ENCODE peak calls at places on chromosomes 6 and 20, in seven cellular contexts. S is heart right ventricle; B is prostate gland; A is IMR-90; Y is CD4-positive, alpha-beta T cell; P is lower lobe of right lung; V is MM.1S. Q is an unnamed sample. For H3K27me3, the result is how much of the 10 kb centered on the place peaks cover.

GRCh38 chr6:52416629-52417151 is 3.5 kb upstream of the EFHC1 start:
- DNase-seq in Y (no peak), A (peak), B (peak), V (peak), P (no peak), S (no peak), Q (no peak)

GRCh38 chr6:125154184-125155135 is 887 bp downstream of the TPD52L1 start:
- DNase-seq in A (no peak), P (peak), V (no peak), B (peak), Y (no peak), S (peak), Q (peak)

GRCh38 chr6:141140905-141141304 is 991.8 kb upstream of the GJE1 start:
- DNase-seq in P (no peak), B (no peak), S (no peak), A (no peak), V (no peak), Y (no peak), Q (no peak)

GRCh38 chr6:157867155-157867559 is 44.1 kb downstream of the SNX9 start:
- DNase-seq in B (no peak), S (no peak), V (no peak), P (no peak), Y (no peak), A (peak), Q (peak)

GRCh38 chr6:84428300-84428907 is 201.0 kb upstream of the CEP162 start:
- DNase-seq in P (peak), S (peak), B (no peak), V (peak), Y (no peak), A (peak), Q (peak)

GRCh38 chr6:125974214-125974866 is 12.0 kb upstream of the TRMT11 start:
- DNase-seq in P (no peak), A (peak), V (peak), S (no peak), B (no peak), Y (no peak), Q (no peak)

GRCh38 chr20:49811825-49812462 is 684 bp upstream of the SLC9A8 start:
- DNase-seq in P (no peak), B (no peak), S (no peak), A (peak), Y (no peak), V (no peak), Q (no peak)

GRCh38 chr20:18019068-18019467 is 38.6 kb downstream of the OVOL2 start:
- DNase-seq in S (no peak), P (no peak), Y (no peak), V (peak), A (peak), B (no peak), Q (no peak)

GRCh38 chr6:150491131-150491795 is 108.4 kb upstream of the PLEKHG1 start:
- DNase-seq in P (no peak), V (no peak), S (no peak), B (no peak), Y (no peak), A (no peak), Q (no peak)

GRCh38 chr6:170553686-170554085 is 483 bp upstream of the TBP start:
- DNase-seq in S (no peak), B (peak), P (no peak), A (peak), Y (no peak), V (peak), Q (peak)

GRCh38 chr6:131924881-131925474 is 26.2 kb downstream of the CCN2 start:
- DNase-seq in A (peak), S (no peak), P (no peak), V (peak), B (no peak), Y (no peak), Q (no peak)

GRCh38 chr6:74651948-74652347 is 553.9 kb downstream of the COL12A1 start:
- DNase-seq in Y (no peak), V (no peak), S (no peak), P (no peak), A (peak), B (no peak), Q (no peak)

GRCh38 chr20:47067776-47068175 is 173.1 kb downstream of the EYA2 start:
- DNase-seq in A (peak), S (no peak), B (no peak), P (no peak), V (no peak), Y (no peak), Q (no peak)

GRCh38 chr6:73264446-73264845 is 1.4 kb upstream of the KHDC1 start:
- DNase-seq in P (no peak), Y (no peak), V (no peak), A (no peak), S (no peak), B (peak), Q (no peak)

GRCh38 chr6:52087498-52087999 is at the start of gene PKHD1:
- DNase-seq in V (no peak), B (no peak), A (peak), S (no peak), Y (no peak), P (no peak), Q (no peak)

GRCh38 chr6:107443066-107443903 is 16.1 kb downstream of the PDSS2 start:
- DNase-seq in P (no peak), B (no peak), A (peak), V (no peak), Y (no peak), S (no peak), Q (no peak)

GRCh38 chr20:43941476-43942212 is 27.0 kb downstream of the TOX2 start:
- DNase-seq in Y (no peak), A (peak), V (peak), S (no peak), B (no peak), P (no peak), Q (no peak)

GRCh38 chr20:17958326-17959256 is 10.0 kb downstream of the SNX5 start:
- DNase-seq in V (no peak), Y (no peak), B (no peak), S (no peak), A (peak), P (no peak), Q (no peak)

GRCh38 chr6:27547157-27548075 is 74.5 kb upstream of the ZNF184 start:
- DNase-seq in V (no peak), A (peak), B (no peak), S (no peak), Y (no peak), P (no peak), Q (no peak)

GRCh38 chr6:156786652-156787051 is 9.5 kb downstream of the ARID1B start:
- DNase-seq in B (no peak), A (no peak), V (no peak), S (no peak), Y (no peak), P (no peak), Q (no peak)

GRCh38 chr6:52049252-52050050 is 38.0 kb downstream of the PKHD1 start:
- DNase-seq in P (no peak), A (peak), Y (no peak), B (no peak), V (peak), S (no peak), Q (no peak)

GRCh38 chr6:81793811-81794210 is 41.3 kb upstream of the TENT5A start:
- DNase-seq in Y (no peak), A (peak), V (no peak), B (no peak), P (no peak), S (no peak), Q (no peak)

GRCh38 chr20:35791097-35791496 is 19.3 kb downstream of the PHF20 start:
- DNase-seq in V (no peak), B (no peak), S (no peak), Y (no peak), A (no peak), P (no peak), Q (no peak)

GRCh38 chr20:57709823-57710799 is at the start of gene PMEPA1:
- DNase-seq in B (peak), A (peak), P (peak), S (peak), Y (peak), V (peak), Q (peak)

GRCh38 chr6:22658934-22659333 is 89.6 kb downstream of the HDGFL1 start:
- DNase-seq in V (peak), Y (no peak), B (no peak), S (no peak), A (no peak), P (no peak), Q (no peak)

GRCh38 chr6:150666071-150666470 is 66.4 kb downstream of the PLEKHG1 start:
- DNase-seq in Y (no peak), B (no peak), V (no peak), A (no peak), S (no peak), P (no peak), Q (no peak)

GRCh38 chr6:4577406-4577805 is 198.8 kb upstream of the CDYL start:
- DNase-seq in P (no peak), B (peak), A (peak), V (no peak), S (no peak), Y (no peak), Q (no peak)

GRCh38 chr6:32982084-32982701 is 13.8 kb downstream of the BRD2 start:
- DNase-seq in S (no peak), V (no peak), P (no peak), A (no peak), Y (no peak), B (no peak), Q (no peak)

GRCh38 chr6:161727063-161727462 is 453.2 kb upstream of the AGPAT4 start:
- DNase-seq in P (no peak), V (no peak), A (no peak), Y (no peak), B (no peak), S (no peak), Q (no peak)

GRCh38 chr6:86707545-86708120 is 229.7 kb upstream of the HTR1E start:
- DNase-seq in S (no peak), P (no peak), B (no peak), A (no peak), Y (no peak), V (no peak), Q (no peak)

GRCh38 chr6:5084192-5084786 is 852 bp upstream of the PPP1R3G start:
- DNase-seq in P (no peak), S (peak), B (no peak), Y (no peak), V (no peak), A (no peak), Q (peak)

GRCh38 chr6:11654876-11655275 is 117.3 kb downstream of the TMEM170B start:
- DNase-seq in Y (no peak), A (peak), V (no peak), P (no peak), B (no peak), S (no peak), Q (no peak)

GRCh38 chr20:10665791-10666190 is 8.0 kb downstream of the JAG1 start:
- DNase-seq in A (peak), P (no peak), S (no peak), B (peak), Y (no peak), V (no peak), Q (no peak)

GRCh38 chr6:18823782-18824386 is 436.7 kb downstream of the RNF144B start:
- DNase-seq in P (no peak), S (no peak), A (peak), Y (no peak), V (peak), B (no peak), Q (no peak)

GRCh38 chr6:28607990-28608389 is 82.3 kb downstream of the GPX5 start:
- DNase-seq in Y (no peak), A (no peak), P (no peak), B (no peak), V (no peak), S (no peak), Q (no peak)

GRCh38 chr6:28609672-28610071 is 84.0 kb downstream of the GPX5 start:
- DNase-seq in A (no peak), P (no peak), S (no peak), Y (no peak), V (no peak), B (no peak), Q (no peak)

GRCh38 chr6:28603920-28604319 is 78.2 kb downstream of the GPX5 start:
- DNase-seq in V (no peak), A (no peak), Y (no peak), P (no peak), S (no peak), B (no peak), Q (no peak)

GRCh38 chr6:28606424-28607391 is 81.0 kb downstream of the GPX5 start:
- DNase-seq in Y (no peak), P (no peak), V (no peak), S (no peak), B (no peak), A (peak), Q (peak)
- TF ChIP-seq CTCF in Y (no peak), P (no peak), V (no peak), S (no peak), B (no peak), A (peak), Q (peak)

GRCh38 chr6:168574075-168574698 is 133.2 kb downstream of the SMOC2 start:
- DNase-seq in P (no peak), A (no peak), Y (no peak), V (no peak), S (no peak), B (no peak), Q (no peak)
- H3K27me3 ChIP-seq in P (under half), A (under half), Y (under half), V (under half), S (under half), B (under half), Q (under half)

GRCh38 chr6:135323979-135324378 is 142.9 kb downstream of the MYB start:
- DNase-seq in V (no peak), S (no peak), Y (no peak), B (no peak), A (no peak), P (no peak), Q (no peak)

GRCh38 chr6:135324531-135324930 is 143.4 kb downstream of the MYB start:
- DNase-seq in B (no peak), P (no peak), A (no peak), V (no peak), S (no peak), Y (no peak), Q (no peak)

GRCh38 chr6:135321012-135321621 is 140.0 kb downstream of the MYB start:
- DNase-seq in B (no peak), A (no peak), S (no peak), Y (no peak), P (no peak), V (no peak), Q (no peak)

GRCh38 chr6:135323202-135323668 is 142.1 kb downstream of the MYB start:
- DNase-seq in S (no peak), B (no peak), P (no peak), A (no peak), V (peak), Y (no peak), Q (no peak)

GRCh38 chr6:135322427-135323201 is 141.5 kb downstream of the MYB start:
- DNase-seq in Y (no peak), A (no peak), S (no peak), B (no peak), P (no peak), V (peak), Q (no peak)
- TF ChIP-seq CTCF in Y (no peak), A (no peak), S (no peak), B (no peak), P (no peak), V (no peak), Q (no peak)

GRCh38 chr6:119345114-119345513 is 4.4 kb downstream of the MAN1A1 start:
- DNase-seq in S (no peak), B (no peak), V (no peak), A (no peak), P (no peak), Y (no peak), Q (no peak)

GRCh38 chr6:119342430-119342829 is 7.1 kb downstream of the MAN1A1 start:
- DNase-seq in B (no peak), A (no peak), V (no peak), P (no peak), Y (no peak), S (no peak), Q (no peak)

GRCh38 chr6:119343167-119343566 is 6.4 kb downstream of the MAN1A1 start:
- DNase-seq in B (no peak), V (no peak), Y (no peak), A (no peak), S (no peak), P (no peak), Q (no peak)

GRCh38 chr6:119344306-119344705 is 5.3 kb downstream of the MAN1A1 start:
- DNase-seq in B (no peak), V (no peak), A (no peak), Y (no peak), S (no peak), P (no peak), Q (no peak)

DNA sequence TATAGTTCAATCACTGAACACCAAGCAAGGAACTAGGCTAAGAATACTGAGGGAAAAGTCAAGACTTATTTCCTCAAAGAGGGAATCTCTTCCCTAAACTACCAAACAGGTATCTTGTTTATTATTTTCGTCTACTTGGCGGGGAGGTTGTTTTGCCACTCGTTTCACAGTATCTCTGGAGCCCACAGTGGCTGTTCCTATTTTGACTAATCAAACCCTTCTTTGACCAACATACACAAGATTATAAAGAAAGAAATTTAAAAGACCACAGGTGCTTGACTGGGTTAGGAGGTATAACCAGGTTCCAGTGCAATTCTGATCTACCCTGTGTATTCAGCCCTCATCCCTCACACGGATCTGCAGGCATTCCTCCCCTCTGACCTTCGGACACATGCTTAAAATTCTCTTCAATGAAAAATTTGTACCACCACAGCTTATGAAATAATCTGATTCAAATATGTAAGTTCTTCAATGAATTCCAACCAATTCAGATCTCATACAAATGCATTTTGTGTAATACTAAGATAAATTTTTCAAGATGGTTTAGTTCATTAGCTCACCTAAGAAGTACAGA is 5.9 kb downstream of the MAN1A1 start:
- DNase-seq in Y (no peak), P (no peak), B (no peak), V (no peak), S (no peak), A (no peak), Q (no peak)
- H3K27me3 ChIP-seq in Y (under half), P (under half), B (under half), V (under half), S (under half), A (under half), Q (under half)

GRCh38 chr20:40811660-40812414 is 122.8 kb upstream of the MAFB start:
- DNase-seq in V (no peak), Y (no peak), A (no peak), S (no peak), B (no peak), P (no peak), Q (no peak)
- TF ChIP-seq CTCF in V (no peak), Y (no peak), A (no peak), S (no peak), B (no peak), P (no peak), Q (no peak)

GRCh38 chr20:41166201-41167117 is 29.1 kb downstream of the PLCG1 start:
- DNase-seq in A (no peak), P (no peak), B (no peak), V (no peak), S (no peak), Y (no peak), Q (no peak)
- H3K27me3 ChIP-seq in A (under half), P (under half), B (under half), V (under half), S (under half), Y (under half), Q (under half)

Q was measured in dorsolateral prefrontal cortex.